ENCODE peak calls at places on chromosomes 2 and 18, in seven cellular contexts. Q, U, P, G, I, R and S are unnamed samples.

GRCh38 chr2:98099939-98100743 is 13.2 kb downstream of the VWA3B start:
- DNase-seq in Q (no peak), U (no peak), P (no peak), G (no peak), I (no peak), R (no peak), S (no peak)

GRCh38 chr18:74381621-74382350 is 66.1 kb downstream of the C18orf63 start:
- DNase-seq in Q (no peak), U (no peak), P (no peak), G (no peak), I (no peak), R (no peak), S (no peak)

GRCh38 chr2:208358758-208359631 is 47.6 kb upstream of the PTH2R start:
- DNase-seq in Q (no peak), U (no peak), P (no peak), G (no peak), I (no peak), R (no peak), S (peak)

GRCh38 chr2:197293252-197294007 is 17.1 kb downstream of the ANKRD44 start:
- DNase-seq in Q (no peak), U (no peak), P (no peak), G (no peak), I (no peak), R (peak), S (no peak)

GRCh38 chr2:237281900-237282306 is 132.1 kb downstream of the COL6A3 start:
- DNase-seq in Q (peak), U (no peak), P (peak), G (no peak), I (no peak), R (no peak), S (peak)

GRCh38 chr18:1078301-1078700 is 173.6 kb downstream of the ADCYAP1 start:
- DNase-seq in Q (no peak), U (no peak), P (no peak), G (no peak), I (no peak), R (no peak), S (no peak)

GRCh38 chr2:35871672-35872071 is 483.9 kb upstream of the CRIM1 start:
- DNase-seq in Q (peak), U (no peak), P (no peak), G (no peak), I (no peak), R (no peak), S (no peak)

GRCh38 chr2:26679857-26680256 is 12.7 kb upstream of the KCNK3 start:
- DNase-seq in Q (no peak), U (no peak), P (no peak), G (no peak), I (no peak), R (no peak), S (no peak)

GRCh38 chr18:70454705-70455322 is 166.0 kb downstream of the SOCS6 start:
- DNase-seq in Q (peak), U (no peak), P (peak), G (peak), I (no peak), R (peak), S (peak)

GRCh38 chr18:22297008-22297407 is 120.7 kb downstream of the CTAGE1 start:
- DNase-seq in Q (no peak), U (no peak), P (no peak), G (no peak), I (no peak), R (no peak), S (no peak)

GRCh38 chr18:35580748-35581534 is 599 bp upstream of the GALNT1 start:
- DNase-seq in Q (peak), U (no peak), P (peak), G (peak), I (peak), R (peak), S (peak)

GRCh38 chr2:113041871-113042270 is 10.8 kb downstream of the IL36B start:
- DNase-seq in Q (no peak), U (no peak), P (no peak), G (no peak), I (no peak), R (no peak), S (no peak)

GRCh38 chr18:28757466-28758008 is 580.6 kb upstream of the CDH2 start:
- DNase-seq in Q (no peak), U (no peak), P (no peak), G (no peak), I (no peak), R (no peak), S (no peak)

GRCh38 chr2:7405861-7406715 is 488.9 kb downstream of the RNF144A start:
- DNase-seq in Q (peak), U (no peak), P (no peak), G (no peak), I (no peak), R (no peak), S (no peak)

GRCh38 chr2:10331033-10331701 is 28.5 kb downstream of the HPCAL1 start:
- DNase-seq in Q (peak), U (no peak), P (no peak), G (peak), I (peak), R (peak), S (peak)

GRCh38 chr2:234204480-234204879 is 154.0 kb downstream of the SPP2 start:
- DNase-seq in Q (no peak), U (no peak), P (no peak), G (no peak), I (no peak), R (no peak), S (peak)

GRCh38 chr2:159807183-159808037 is 9.4 kb upstream of the CD302 start:
- DNase-seq in Q (peak), U (no peak), P (peak), G (peak), I (no peak), R (peak), S (peak)

GRCh38 chr18:61308795-61309393 is 24.3 kb upstream of the CDH20 start:
- DNase-seq in Q (peak), U (no peak), P (no peak), G (no peak), I (no peak), R (no peak), S (no peak)

GRCh38 chr2:43224571-43225092 is 1.8 kb downstream of the ZFP36L2 start:
- DNase-seq in Q (peak), U (no peak), P (peak), G (peak), I (peak), R (peak), S (peak)

GRCh38 chr2:134284119-134284670 is 30.3 kb downstream of the MGAT5 start:
- DNase-seq in Q (peak), U (no peak), P (no peak), G (no peak), I (no peak), R (no peak), S (peak)

GRCh38 chr2:19911799-19912509 is 10.2 kb upstream of the TTC32 start:
- DNase-seq in Q (peak), U (no peak), P (peak), G (no peak), I (no peak), R (no peak), S (peak)

GRCh38 chr2:74779587-74780135 is 54.3 kb upstream of the HK2 start:
- DNase-seq in Q (no peak), U (no peak), P (no peak), G (no peak), I (no peak), R (no peak), S (no peak)

GRCh38 chr2:171316220-171316619 is 117.6 kb downstream of the METTL8 start:
- DNase-seq in Q (no peak), U (no peak), P (no peak), G (no peak), I (no peak), R (no peak), S (peak)

GRCh38 chr2:126657636-126658315 is 1.8 kb downstream of the GYPC start:
- DNase-seq in Q (peak), U (peak), P (peak), G (peak), I (no peak), R (peak), S (peak)

GRCh38 chr18:60500960-60501359 is 128.4 kb upstream of the MC4R start:
- DNase-seq in Q (no peak), U (no peak), P (no peak), G (no peak), I (no peak), R (no peak), S (no peak)

GRCh38 chr18:10010611-10011015 is 96.8 kb downstream of the VAPA start:
- DNase-seq in Q (peak), U (peak), P (no peak), G (no peak), I (no peak), R (no peak), S (peak)

GRCh38 chr2:240237609-240238151 is 97.2 kb upstream of the OTOS start:
- DNase-seq in Q (no peak), U (no peak), P (no peak), G (no peak), I (no peak), R (no peak), S (peak)

GRCh38 chr2:240350696-240351087 is 84.8 kb upstream of the GPC1 start:
- DNase-seq in Q (peak), U (no peak), P (no peak), G (no peak), I (no peak), R (no peak), S (no peak)

GRCh38 chr2:218852911-218853667 is 6.5 kb upstream of the WNT6 start:
- DNase-seq in Q (peak), U (no peak), P (no peak), G (peak), I (peak), R (peak), S (peak)

GRCh38 chr18:70289351-70290330 is 796 bp downstream of the SOCS6 start:
- DNase-seq in Q (peak), U (no peak), P (no peak), G (peak), I (no peak), R (peak), S (no peak)

GRCh38 chr2:172336681-172337080 is 90.7 kb upstream of the ITGA6 start:
- DNase-seq in Q (no peak), U (no peak), P (no peak), G (no peak), I (no peak), R (no peak), S (no peak)

GRCh38 chr2:133993160-133993559 is 260.7 kb upstream of the MGAT5 start:
- DNase-seq in Q (no peak), U (no peak), P (no peak), G (no peak), I (no peak), R (no peak), S (no peak)

GRCh38 chr2:173056705-173057368 is 18.8 kb upstream of the MAP3K20 start:
- DNase-seq in Q (no peak), U (no peak), P (no peak), G (no peak), I (no peak), R (no peak), S (no peak)

GRCh38 chr2:28752608-28752984 is 966 bp downstream of the PPP1CB start:
- DNase-seq in Q (no peak), U (no peak), P (no peak), G (no peak), I (no peak), R (no peak), S (no peak)

GRCh38 chr18:55406374-55407045 is 181.5 kb downstream of the TCF4 start:
- DNase-seq in Q (no peak), U (no peak), P (no peak), G (no peak), I (no peak), R (no peak), S (no peak)

GRCh38 chr2:126886201-126886905 is 12.3 kb upstream of the TEX51 start:
- DNase-seq in Q (peak), U (no peak), P (peak), G (peak), I (peak), R (peak), S (no peak)

GRCh38 chr2:232839680-232840079 is 30.4 kb upstream of the SNORC start:
- DNase-seq in Q (no peak), U (peak), P (no peak), G (no peak), I (no peak), R (no peak), S (no peak)

GRCh38 chr2:9308186-9308955 is 101.8 kb downstream of the ASAP2 start:
- DNase-seq in Q (no peak), U (no peak), P (no peak), G (no peak), I (no peak), R (no peak), S (peak)

GRCh38 chr2:99880148-99880983 is 262.0 kb downstream of the AFF3 start:
- DNase-seq in Q (peak), U (no peak), P (peak), G (peak), I (no peak), R (no peak), S (peak)